ENCODE peak calls at places on chromosomes 6 and 20, in seven cellular contexts. E, Q, O, V, Y, C and H are unnamed samples.

GRCh38 chr6:7975764-7976146 is 65.2 kb upstream of the TXNDC5 start:
- DNase-seq in E (peak), Q (no peak), O (no peak), V (peak), Y (no peak), C (no peak), H (no peak)

GRCh38 chr6:115819506-115819905 is 241.2 kb downstream of the FRK start:
- DNase-seq in E (no peak), Q (no peak), O (no peak), V (peak), Y (no peak), C (no peak), H (no peak)

GRCh38 chr6:94300424-94301144 is 881.2 kb upstream of the EPHA7 start:
- DNase-seq in E (peak), Q (no peak), O (no peak), V (no peak), Y (no peak), C (no peak), H (no peak)

GRCh38 chr20:33127422-33128097 is 40.4 kb upstream of the BPIFA2 start:
- DNase-seq in E (no peak), Q (no peak), O (no peak), V (no peak), Y (no peak), C (no peak), H (no peak)

GRCh38 chr20:57909763-57910331 is 200.0 kb upstream of the PMEPA1 start:
- DNase-seq in E (no peak), Q (no peak), O (no peak), V (no peak), Y (no peak), C (no peak), H (no peak)

GRCh38 chr6:96837138-96837971 is at the start of gene GPR63:
- DNase-seq in E (peak), Q (peak), O (peak), V (peak), Y (peak), C (peak), H (peak)

GRCh38 chr6:108115598-108116058 is 41.1 kb upstream of the OSTM1 start:
- DNase-seq in E (peak), Q (no peak), O (no peak), V (peak), Y (peak), C (peak), H (no peak)

GRCh38 chr6:82073484-82073883 is 174.1 kb downstream of the IBTK start:
- DNase-seq in E (no peak), Q (no peak), O (no peak), V (no peak), Y (no peak), C (no peak), H (no peak)

GRCh38 chr6:69784595-69785377 is 12.0 kb downstream of the LMBRD1 start:
- DNase-seq in E (no peak), Q (no peak), O (no peak), V (no peak), Y (no peak), C (no peak), H (peak)

GRCh38 chr6:55818482-55818881 is 56.9 kb downstream of the BMP5 start:
- DNase-seq in E (no peak), Q (no peak), O (no peak), V (peak), Y (no peak), C (no peak), H (no peak)

GRCh38 chr20:11677445-11678235 is 240.1 kb upstream of the BTBD3 start:
- DNase-seq in E (no peak), Q (no peak), O (no peak), V (no peak), Y (no peak), C (no peak), H (no peak)

GRCh38 chr6:128069180-128069579 is 168.3 kb upstream of the THEMIS start:
- DNase-seq in E (no peak), Q (no peak), O (no peak), V (peak), Y (no peak), C (no peak), H (no peak)

GRCh38 chr6:96980142-96980541 is 55.6 kb downstream of the KLHL32 start:
- DNase-seq in E (no peak), Q (no peak), O (no peak), V (no peak), Y (no peak), C (no peak), H (no peak)

GRCh38 chr6:116447496-116448011 is 13.6 kb upstream of the CALHM6 start:
- DNase-seq in E (no peak), Q (no peak), O (no peak), V (peak), Y (no peak), C (no peak), H (no peak)

GRCh38 chr6:15148356-15149058 is 97.4 kb upstream of the JARID2 start:
- DNase-seq in E (no peak), Q (no peak), O (no peak), V (peak), Y (no peak), C (no peak), H (no peak)

GRCh38 chr20:33667245-33668086 is 723 bp downstream of the ACTL10 start:
- DNase-seq in E (peak), Q (peak), O (no peak), V (peak), Y (peak), C (peak), H (peak)

GRCh38 chr6:22227824-22228610 is 68.8 kb downstream of the PRL start:
- DNase-seq in E (no peak), Q (no peak), O (no peak), V (peak), Y (no peak), C (no peak), H (no peak)

GRCh38 chr6:57173886-57174510 is 1.9 kb downstream of the BAG2 start:
- DNase-seq in E (no peak), Q (no peak), O (no peak), V (peak), Y (no peak), C (no peak), H (no peak)

GRCh38 chr20:37886851-37887297 is 16.1 kb upstream of the VSTM2L start:
- DNase-seq in E (peak), Q (no peak), O (no peak), V (no peak), Y (no peak), C (no peak), H (no peak)

GRCh38 chr6:13286185-13286584 is 42.2 kb downstream of the TBC1D7 start:
- DNase-seq in E (no peak), Q (no peak), O (no peak), V (no peak), Y (no peak), C (no peak), H (peak)

GRCh38 chr6:33616913-33617312 is 4.2 kb upstream of the ITPR3 start:
- DNase-seq in E (no peak), Q (no peak), O (no peak), V (peak), Y (no peak), C (no peak), H (no peak)

GRCh38 chr20:11891081-11891826 is 26.4 kb upstream of the BTBD3 start:
- DNase-seq in E (peak), Q (peak), O (no peak), V (peak), Y (peak), C (peak), H (no peak)

GRCh38 chr20:63957690-63958441 is 1.6 kb upstream of the UCKL1 start:
- DNase-seq in E (no peak), Q (no peak), O (no peak), V (peak), Y (peak), C (peak), H (peak)

GRCh38 chr20:36193937-36194712 is 39.6 kb downstream of the EPB41L1 start:
- DNase-seq in E (no peak), Q (no peak), O (no peak), V (no peak), Y (no peak), C (no peak), H (no peak)

GRCh38 chr6:18488526-18489270 is 101.5 kb downstream of the RNF144B start:
- DNase-seq in E (no peak), Q (no peak), O (no peak), V (no peak), Y (no peak), C (no peak), H (no peak)

GRCh38 chr20:5785146-5785545 is 34.9 kb downstream of the SHLD1 start:
- DNase-seq in E (no peak), Q (no peak), O (no peak), V (no peak), Y (no peak), C (no peak), H (no peak)

GRCh38 chr20:38277285-38277684 is 16.8 kb upstream of the KIAA1755 start:
- DNase-seq in E (no peak), Q (no peak), O (no peak), V (no peak), Y (no peak), C (no peak), H (no peak)

GRCh38 chr6:24997186-24997585 is 61.4 kb upstream of the RIPOR2 start:
- DNase-seq in E (no peak), Q (no peak), O (no peak), V (no peak), Y (no peak), C (no peak), H (no peak)

GRCh38 chr6:20564269-20564668 is 30.0 kb downstream of the CDKAL1 start:
- DNase-seq in E (no peak), Q (peak), O (no peak), V (peak), Y (no peak), C (no peak), H (peak)

GRCh38 chr20:38055294-38055693 is 21.7 kb downstream of the RPRD1B start:
- DNase-seq in E (no peak), Q (no peak), O (no peak), V (peak), Y (no peak), C (no peak), H (no peak)

GRCh38 chr20:33655164-33655563 is 7.0 kb upstream of the C20orf144 start:
- DNase-seq in E (no peak), Q (no peak), O (no peak), V (no peak), Y (no peak), C (no peak), H (no peak)

GRCh38 chr6:168905451-168906090 is 348.1 kb downstream of the THBS2 start:
- DNase-seq in E (no peak), Q (no peak), O (no peak), V (peak), Y (no peak), C (no peak), H (no peak)

GRCh38 chr6:75437451-75438185 is 56.0 kb downstream of the FILIP1 start:
- DNase-seq in E (no peak), Q (no peak), O (no peak), V (peak), Y (no peak), C (no peak), H (no peak)

GRCh38 chr6:32842690-32843089 is 1.2 kb downstream of the PSMB8 start:
- DNase-seq in E (no peak), Q (no peak), O (no peak), V (no peak), Y (peak), C (no peak), H (no peak)

GRCh38 chr6:6004147-6004995 is 2.4 kb downstream of the NRN1 start:
- DNase-seq in E (no peak), Q (no peak), O (no peak), V (peak), Y (peak), C (no peak), H (no peak)

GRCh38 chr20:54320148-54320607 is 112.3 kb downstream of the PFDN4 start:
- DNase-seq in E (no peak), Q (no peak), O (no peak), V (peak), Y (no peak), C (no peak), H (no peak)